ENCODE peak calls at places on chromosome 15, in nine cellular contexts. P is C1 segment of cervical spinal cord; U is globus pallidus; D is AG04449; B is fibroblast of lung; E is KBM-7; I is stimulated activated CD4-positive, alpha-beta T cell treated with anti-CD3 and anti-CD28 coated beads, Interleukin-2, amount 100 ng/mL, for 24 hours; O is BJ; L is T-helper 9 cell. F is an unnamed sample.

GRCh38 chr15:67039349-67040075 is 25.9 kb upstream of the SMAD3 start:
- DNase-seq in B (no peak), P (no peak), L (no peak), E (no peak), U (no peak), O (no peak), D (no peak), I (no peak), F (no peak)

GRCh38 chr15:98611031-98611430 is 37.3 kb upstream of the IGF1R start:
- DNase-seq in O (no peak), E (no peak), P (no peak), I (no peak), D (no peak), U (no peak), L (no peak), B (no peak), F (no peak)

GRCh38 chr15:68183886-68184285 is 21.2 kb downstream of the CALML4 start:
- DNase-seq in E (no peak), L (no peak), B (no peak), U (no peak), P (no peak), I (no peak), D (peak; percentile 5), O (no peak), F (no peak)

GRCh38 chr15:63370764-63371163 is 10.9 kb downstream of the CA12 start:
- DNase-seq in E (no peak), L (no peak), D (no peak), B (no peak), P (no peak), U (no peak), I (no peak), O (no peak), F (no peak)

GRCh38 chr15:100760357-100760903 is 119.2 kb upstream of the ALDH1A3 start:
- DNase-seq in B (no peak), D (no peak), U (no peak), O (no peak), P (no peak), E (no peak), L (no peak), I (no peak), F (no peak)

GRCh38 chr15:55016225-55016624 is 180.5 kb downstream of the RSL24D1 start:
- DNase-seq in E (no peak), U (no peak), P (no peak), D (no peak), L (no peak), O (no peak), B (no peak), I (no peak), F (no peak)

GRCh38 chr15:70362911-70363310 is 265.2 kb upstream of the TLE3 start:
- DNase-seq in D (no peak), L (no peak), U (no peak), P (no peak), I (no peak), E (peak; percentile 54), O (no peak), B (peak; percentile 28), F (peak; percentile 22)

GRCh38 chr15:48581221-48581620 is 64.3 kb downstream of the FBN1 start:
- DNase-seq in B (no peak), D (no peak), U (no peak), P (no peak), O (no peak), I (no peak), L (no peak), E (no peak), F (no peak)

GRCh38 chr15:65832549-65833364 is 36.5 kb upstream of the RAB11A start:
- DNase-seq in I (peak; percentile 52), L (peak; percentile 38), O (peak; percentile 65), U (peak; percentile 78), E (peak; percentile 95), D (peak; percentile 77), P (peak; percentile 98), B (peak; percentile 91), F (peak; percentile 94)

GRCh38 chr15:78368671-78369070 is 28.5 kb downstream of the CRABP1 start:
- DNase-seq in O (no peak), B (no peak), D (no peak), I (no peak), L (no peak), E (peak; percentile 55), P (no peak), U (no peak), F (no peak)

GRCh38 chr15:76062282-76062681 is 2.5 kb downstream of the TMEM266 start:
- DNase-seq in O (no peak), U (no peak), P (peak; percentile 30), L (no peak), E (no peak), B (no peak), D (no peak), I (no peak), F (peak; percentile 48)

GRCh38 chr15:65077981-65078352 is 1.4 kb downstream of the KBTBD13 start:
- DNase-seq in I (peak; percentile 50), O (no peak), P (no peak), L (peak; percentile 23), D (no peak), B (peak; percentile 41), U (no peak), E (peak; percentile 41), F (no peak)

GRCh38 chr15:85354432-85354831 is 26.0 kb upstream of the AKAP13 start:
- DNase-seq in D (peak; percentile 52), P (no peak), U (no peak), E (no peak), O (no peak), L (no peak), I (no peak), B (peak; percentile 94), F (peak; percentile 8)

GRCh38 chr15:36769110-36769509 is 189.7 kb downstream of the CDIN1 start:
- DNase-seq in L (no peak), U (no peak), B (peak; percentile 47), O (no peak), E (no peak), I (no peak), D (peak; percentile 12), P (no peak), F (no peak)

GRCh38 chr15:32878342-32878741 is 160.5 kb downstream of the GREM1 start:
- DNase-seq in P (no peak), I (no peak), E (no peak), D (no peak), B (no peak), O (no peak), U (no peak), L (no peak), F (no peak)